ENCODE peak calls at places on chromosomes 11 and 22, in ten cellular contexts. Y, W, E, B, T, K, I, Q, H and F are unnamed samples.

GRCh38 chr22:30806391-30806861 is 111.8 kb downstream of the OSBP2 start:
- DNase-seq in Y (no peak), W (peak), E (no peak), B (no peak), T (no peak), K (no peak), I (no peak), Q (no peak), H (peak), F (no peak)

GRCh38 chr11:68827733-68828132 is 14.0 kb downstream of the CPT1A start:
- DNase-seq in Y (no peak), W (no peak), E (no peak), B (no peak), T (no peak), K (no peak), I (no peak), Q (no peak), H (no peak), F (no peak)

GRCh38 chr11:122097419-122098001 is 18.5 kb downstream of the BLID start:
- DNase-seq in Y (no peak), W (peak), E (no peak), B (no peak), T (no peak), K (no peak), I (no peak), Q (no peak), H (peak), F (no peak)

GRCh38 chr11:36108812-36109498 is 165.1 kb downstream of the LDLRAD3 start:
- DNase-seq in Y (no peak), W (no peak), E (no peak), B (no peak), T (no peak), K (no peak), I (no peak), Q (no peak), H (no peak), F (no peak)

GRCh38 chr11:92227233-92227593 is 2.6 kb downstream of the FAT3 start:
- DNase-seq in Y (no peak), W (no peak), E (no peak), B (no peak), T (no peak), K (no peak), I (no peak), Q (no peak), H (no peak), F (no peak)

GRCh38 chr11:61332266-61332822 is 561 bp downstream of the DDB1 start:
- DNase-seq in Y (no peak), W (peak), E (peak), B (no peak), T (no peak), K (no peak), I (peak), Q (no peak), H (peak), F (no peak)

GRCh38 chr22:30705710-30706651 is 11.3 kb downstream of the OSBP2 start:
- DNase-seq in Y (peak), W (peak), E (no peak), B (no peak), T (peak), K (no peak), I (peak), Q (no peak), H (no peak), F (no peak)

GRCh38 chr22:48960981-48961655 is 866.6 kb downstream of the BRD1 start:
- DNase-seq in Y (no peak), W (no peak), E (no peak), B (no peak), T (no peak), K (no peak), I (no peak), Q (no peak), H (no peak), F (peak)

GRCh38 chr11:119854521-119854920 is 125.5 kb upstream of the NECTIN1 start:
- DNase-seq in Y (no peak), W (no peak), E (no peak), B (no peak), T (no peak), K (no peak), I (no peak), Q (no peak), H (no peak), F (no peak)

GRCh38 chr11:126167476-126167875 is 44.0 kb downstream of the RPUSD4 start:
- DNase-seq in Y (no peak), W (no peak), E (no peak), B (no peak), T (no peak), K (no peak), I (no peak), Q (peak), H (peak), F (peak)

GRCh38 chr22:20388200-20388599 is 5.8 kb upstream of the ZNF74 start:
- DNase-seq in Y (no peak), W (no peak), E (no peak), B (no peak), T (no peak), K (no peak), I (no peak), Q (no peak), H (no peak), F (no peak)

GRCh38 chr11:69055598-69056516 is 7.1 kb downstream of the TPCN2 start:
- DNase-seq in Y (no peak), W (no peak), E (peak), B (peak), T (no peak), K (no peak), I (no peak), Q (no peak), H (no peak), F (no peak)

GRCh38 chr11:69640995-69641581 is at the start of gene CCND1:
- DNase-seq in Y (peak), W (peak), E (no peak), B (peak), T (peak), K (no peak), I (peak), Q (no peak), H (peak), F (peak)

GRCh38 chr11:123100378-123101085 is 38.6 kb upstream of the HSPA8 start:
- DNase-seq in Y (no peak), W (no peak), E (no peak), B (no peak), T (no peak), K (no peak), I (no peak), Q (no peak), H (peak), F (no peak)

GRCh38 chr11:2580444-2581050 is 119.2 kb downstream of the KCNQ1OT1 start:
- DNase-seq in Y (no peak), W (no peak), E (no peak), B (no peak), T (no peak), K (peak), I (peak), Q (no peak), H (no peak), F (peak)

GRCh38 chr11:1771700-1772099 is 8.0 kb upstream of the CTSD start:
- DNase-seq in Y (no peak), W (peak), E (no peak), B (no peak), T (no peak), K (no peak), I (no peak), Q (no peak), H (peak), F (no peak)

GRCh38 chr11:71491531-71492329 is 35.3 kb upstream of the KRTAP5-7 start:
- DNase-seq in Y (no peak), W (no peak), E (no peak), B (no peak), T (no peak), K (no peak), I (no peak), Q (no peak), H (no peak), F (peak)

GRCh38 chr11:69344570-69345145 is 50.7 kb downstream of the MYEOV start:
- DNase-seq in Y (no peak), W (no peak), E (no peak), B (no peak), T (no peak), K (no peak), I (no peak), Q (no peak), H (no peak), F (peak)

GRCh38 chr22:36714110-36714509 is 10.6 kb upstream of the CACNG2 start:
- DNase-seq in Y (no peak), W (no peak), E (no peak), B (no peak), T (no peak), K (no peak), I (no peak), Q (no peak), H (no peak), F (no peak)

GRCh38 chr11:55714982-55715888 is 53.2 kb downstream of the OR4C6 start:
- DNase-seq in Y (no peak), W (no peak), E (no peak), B (peak), T (no peak), K (no peak), I (peak), Q (no peak), H (no peak), F (no peak)

GRCh38 chr11:69156673-69157155 is 979 bp downstream of the SMIM38 start:
- DNase-seq in Y (no peak), W (peak), E (no peak), B (peak), T (no peak), K (no peak), I (no peak), Q (no peak), H (peak), F (no peak)

GRCh38 chr11:11510939-11511338 is 110.9 kb downstream of the GALNT18 start:
- DNase-seq in Y (no peak), W (peak), E (peak), B (peak), T (no peak), K (peak), I (no peak), Q (peak), H (no peak), F (no peak)

GRCh38 chr11:122486793-122487495 is 168.6 kb upstream of the UBASH3B start:
- DNase-seq in Y (no peak), W (peak), E (no peak), B (no peak), T (no peak), K (no peak), I (no peak), Q (no peak), H (peak), F (no peak)

GRCh38 chr22:45680932-45681700 is 9.5 kb downstream of the ATXN10 start:
- DNase-seq in Y (peak), W (peak), E (no peak), B (no peak), T (no peak), K (no peak), I (no peak), Q (no peak), H (peak), F (no peak)

GRCh38 chr11:35087648-35088047 is 51.3 kb upstream of the CD44 start:
- DNase-seq in Y (no peak), W (peak), E (no peak), B (no peak), T (no peak), K (no peak), I (no peak), Q (no peak), H (peak), F (no peak)

GRCh38 chr11:118705796-118706545 is 26.5 kb upstream of the TREH start:
- DNase-seq in Y (no peak), W (no peak), E (no peak), B (peak), T (no peak), K (no peak), I (no peak), Q (no peak), H (no peak), F (no peak)

GRCh38 chr11:134949121-134949591 is 537.1 kb upstream of the B3GAT1 start:
- DNase-seq in Y (no peak), W (peak), E (no peak), B (peak), T (peak), K (no peak), I (no peak), Q (no peak), H (peak), F (no peak)

GRCh38 chr11:112320668-112321067 is 60.0 kb upstream of the PLET1 start:
- DNase-seq in Y (peak), W (peak), E (no peak), B (peak), T (peak), K (peak), I (no peak), Q (no peak), H (peak), F (no peak)

GRCh38 chr11:78338138-78338537 is 79.5 kb downstream of the GAB2 start:
- DNase-seq in Y (no peak), W (no peak), E (no peak), B (no peak), T (no peak), K (no peak), I (no peak), Q (peak), H (no peak), F (no peak)

GRCh38 chr22:39013923-39014722 is at the start of gene APOBEC3C:
- DNase-seq in Y (peak), W (peak), E (peak), B (peak), T (peak), K (peak), I (peak), Q (no peak), H (peak), F (no peak)

GRCh38 chr22:33757041-33757440 is 163.2 kb downstream of the LARGE1 start:
- DNase-seq in Y (no peak), W (no peak), E (no peak), B (no peak), T (no peak), K (no peak), I (no peak), Q (no peak), H (no peak), F (no peak)

GRCh38 chr11:90476442-90477007 is 253.7 kb upstream of the CHORDC1 start:
- DNase-seq in Y (no peak), W (peak), E (no peak), B (peak), T (no peak), K (no peak), I (peak), Q (peak), H (peak), F (no peak)

GRCh38 chr11:114308689-114309089 is 12.5 kb downstream of the NNMT start:
- DNase-seq in Y (no peak), W (no peak), E (no peak), B (no peak), T (peak), K (no peak), I (no peak), Q (peak), H (peak), F (no peak)

GRCh38 chr22:39097098-39098020 is at the start of gene APOBEC3H:
- DNase-seq in Y (no peak), W (no peak), E (no peak), B (no peak), T (no peak), K (no peak), I (no peak), Q (no peak), H (peak), F (peak)